ENCODE peak calls at places on chromosome 3, in six cellular contexts. One of them, this sample, is unnamed.

GRCh38 chr3:88059380-88060160 is 515 bp downstream of the ZNF654 start:
- DNase-seq in left lung: peak; percentile 33
- DNase-seq in K562: peak; percentile 18
- DNase-seq in colonic mucosa: peak; percentile 47
- DNase-seq in H9: no peak
- DNase-seq in HCT116: no peak
- DNase-seq in this sample: peak; percentile 24

GRCh38 chr3:114498779-114499370 is 205.0 kb downstream of the TIGIT start:
- DNase-seq in K562: peak; percentile 19
- DNase-seq in HCT116: peak; percentile 94
- DNase-seq in left lung: no peak
- DNase-seq in H9: no peak
- DNase-seq in colonic mucosa: no peak
- DNase-seq in this sample: no peak

GRCh38 chr3:175214210-175214609 is 355.1 kb downstream of the NAALADL2 start:
- DNase-seq in colonic mucosa: no peak
- DNase-seq in H9: no peak
- DNase-seq in HCT116: no peak
- DNase-seq in left lung: no peak
- DNase-seq in K562: no peak
- DNase-seq in this sample: no peak

GRCh38 chr3:164748626-164749025 is 329.7 kb downstream of the SI start:
- DNase-seq in left lung: no peak
- DNase-seq in colonic mucosa: no peak
- DNase-seq in K562: no peak
- DNase-seq in HCT116: no peak
- DNase-seq in H9: no peak
- DNase-seq in this sample: no peak

GRCh38 chr3:140203510-140203909 is 268.5 kb downstream of the CLSTN2 start:
- DNase-seq in HCT116: no peak
- DNase-seq in K562: no peak
- DNase-seq in colonic mucosa: no peak
- DNase-seq in left lung: no peak
- DNase-seq in H9: no peak
- DNase-seq in this sample: no peak

GRCh38 chr3:17079933-17080332 is 195.2 kb downstream of the PLCL2 start:
- DNase-seq in left lung: no peak
- DNase-seq in K562: no peak
- DNase-seq in colonic mucosa: no peak
- DNase-seq in HCT116: no peak
- DNase-seq in H9: no peak
- DNase-seq in this sample: no peak

GRCh38 chr3:111761309-111761795 is 97.7 kb upstream of the PHLDB2 start:
- DNase-seq in HCT116: no peak
- DNase-seq in left lung: no peak
- DNase-seq in K562: no peak
- DNase-seq in colonic mucosa: no peak
- DNase-seq in H9: no peak
- DNase-seq in this sample: no peak

GRCh38 chr3:14902719-14903118 is 44.7 kb upstream of the NR2C2 start:
- DNase-seq in HCT116: no peak
- DNase-seq in H9: no peak
- DNase-seq in K562: no peak
- DNase-seq in colonic mucosa: peak; percentile 47
- DNase-seq in left lung: no peak
- DNase-seq in this sample: peak; percentile 62

GRCh38 chr3:148379763-148380162 is 317.9 kb upstream of the AGTR1 start:
- DNase-seq in K562: no peak
- DNase-seq in H9: no peak
- DNase-seq in colonic mucosa: no peak
- DNase-seq in HCT116: peak; percentile 65
- DNase-seq in left lung: no peak
- DNase-seq in this sample: no peak

GRCh38 chr3:126266291-126266840 is 86.0 kb upstream of the ALDH1L1 start:
- DNase-seq in HCT116: no peak
- DNase-seq in left lung: no peak
- DNase-seq in K562: no peak
- DNase-seq in colonic mucosa: no peak
- DNase-seq in H9: no peak
- DNase-seq in this sample: peak; percentile 44

GRCh38 chr3:15768421-15769255 is 29.1 kb downstream of the ANKRD28 start:
- DNase-seq in HCT116: peak; percentile 89
- DNase-seq in K562: peak; percentile 21
- DNase-seq in left lung: peak; percentile 41
- DNase-seq in H9: no peak
- DNase-seq in colonic mucosa: no peak
- DNase-seq in this sample: no peak

GRCh38 chr3:49469037-49469875 is 811 bp upstream of the DAG1 start:
- DNase-seq in HCT116: no peak
- DNase-seq in H9: peak; percentile 88
- DNase-seq in left lung: peak; percentile 84
- DNase-seq in K562: peak; percentile 28
- DNase-seq in colonic mucosa: peak; percentile 69
- DNase-seq in this sample: peak; percentile 59

GRCh38 chr3:129576514-129577345 is 29.7 kb downstream of the PLXND1 start:
- DNase-seq in H9: no peak
- DNase-seq in HCT116: no peak
- DNase-seq in colonic mucosa: peak; percentile 65
- DNase-seq in K562: no peak
- DNase-seq in left lung: peak; percentile 71
- DNase-seq in this sample: no peak

DNA sequence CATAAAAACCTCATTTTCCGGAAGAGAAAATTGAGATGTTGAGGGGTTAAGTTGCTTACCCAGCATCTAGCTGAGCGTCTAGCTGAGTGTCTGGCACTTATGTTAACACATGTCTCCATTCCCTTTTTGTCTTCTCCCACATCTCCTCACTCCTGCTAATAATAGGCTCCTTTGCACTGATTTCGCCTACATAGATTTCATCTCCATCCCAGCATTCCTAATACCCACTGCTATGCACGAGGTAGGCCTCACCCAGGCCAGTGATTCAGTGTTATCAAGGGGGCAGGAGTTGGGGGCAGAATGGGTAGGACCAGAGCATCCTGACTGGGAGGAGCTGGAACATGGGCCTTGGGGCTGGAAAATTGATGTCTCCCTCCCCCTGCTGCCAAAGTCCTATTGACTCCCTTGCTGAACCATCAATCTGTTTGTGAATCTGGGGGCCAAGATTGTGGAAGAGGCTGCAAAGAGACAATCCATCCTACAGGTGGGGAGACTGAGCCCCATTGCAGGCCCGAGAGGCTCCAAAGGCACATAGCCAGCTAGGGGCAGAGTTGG is 8.0 kb upstream of the WNT7A start:
- DNase-seq in left lung: no peak
- DNase-seq in H9: no peak
- DNase-seq in HCT116: no peak
- DNase-seq in colonic mucosa: no peak
- DNase-seq in K562: no peak
- DNase-seq in this sample: no peak
- H3K4me1 ChIP-seq in left lung: no peaks in the 10 kb centered on the region
- H3K4me1 ChIP-seq in H9: no peaks in the 10 kb centered on the region
- H3K4me1 ChIP-seq in HCT116: peaks cover 12% of the 10 kb centered on the region
- H3K4me1 ChIP-seq in colonic mucosa: no peaks in the 10 kb centered on the region
- H3K4me1 ChIP-seq in K562: peaks cover 9% of the 10 kb centered on the region
- H3K4me1 ChIP-seq in this sample: no peaks in the 10 kb centered on the region

DNA sequence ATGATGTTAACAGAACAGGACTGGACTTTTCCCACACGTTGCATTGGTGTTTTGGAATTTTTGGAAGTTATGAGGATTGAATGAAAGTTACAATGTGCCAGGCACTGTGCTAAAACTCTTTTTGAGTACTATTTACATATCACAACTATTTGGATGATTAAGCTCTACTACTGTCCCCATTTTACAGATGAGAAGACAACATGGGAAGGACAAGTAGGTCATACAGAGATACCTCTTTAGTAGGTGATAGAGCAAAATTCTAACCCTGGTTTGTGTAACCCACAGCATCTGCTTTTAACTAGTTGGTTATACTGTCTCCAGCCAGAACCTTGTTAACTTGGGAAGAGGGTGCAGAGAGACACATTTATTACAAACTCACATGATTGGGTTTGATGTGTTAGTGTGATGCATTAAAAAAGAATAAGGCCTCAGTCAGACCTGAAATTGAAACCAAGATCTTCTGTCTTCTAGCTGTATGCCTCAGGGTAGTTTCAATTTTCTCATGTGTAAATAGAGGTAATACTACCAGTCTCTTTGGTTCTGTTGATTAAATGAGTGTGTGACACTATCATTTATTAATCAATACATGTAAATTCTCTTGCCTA is 1.4 kb downstream of the NDUFB4 start:
- DNase-seq in HCT116: no peak
- DNase-seq in H9: no peak
- DNase-seq in left lung: no peak
- DNase-seq in colonic mucosa: no peak
- DNase-seq in K562: no peak
- DNase-seq in this sample: no peak
- H3K27me3 ChIP-seq in HCT116: no peaks in the 10 kb centered on the region
- H3K27me3 ChIP-seq in H9: no peaks in the 10 kb centered on the region
- H3K27me3 ChIP-seq in left lung: no peaks in the 10 kb centered on the region
- H3K27me3 ChIP-seq in colonic mucosa: no peaks in the 10 kb centered on the region
- H3K27me3 ChIP-seq in K562: no peaks in the 10 kb centered on the region
- H3K27me3 ChIP-seq in this sample: no peaks in the 10 kb centered on the region

GRCh38 chr3:78872195-78872594 is 895.6 kb downstream of the ROBO1 start:
- DNase-seq in left lung: no peak
- DNase-seq in colonic mucosa: no peak
- DNase-seq in K562: no peak
- DNase-seq in H9: no peak
- DNase-seq in HCT116: no peak
- DNase-seq in this sample: no peak
- H3K4me1 ChIP-seq in left lung: no peaks in the 10 kb centered on the region
- H3K4me1 ChIP-seq in colonic mucosa: no peaks in the 10 kb centered on the region
- H3K4me1 ChIP-seq in K562: no peaks in the 10 kb centered on the region
- H3K4me1 ChIP-seq in H9: peaks cover 4% of the 10 kb centered on the region
- H3K4me1 ChIP-seq in HCT116: no peaks in the 10 kb centered on the region
- H3K4me1 ChIP-seq in this sample: no peaks in the 10 kb centered on the region

GRCh38 chr3:99639579-99639978 is 1.2 kb downstream of the COL8A1 start:
- DNase-seq in K562: no peak
- DNase-seq in H9: no peak
- DNase-seq in left lung: no peak
- DNase-seq in HCT116: no peak
- DNase-seq in colonic mucosa: no peak
- DNase-seq in this sample: no peak
- H3K27me3 ChIP-seq in K562: peaks cover 3% of the 10 kb centered on the region
- H3K27me3 ChIP-seq in H9: peaks cover 5% of the 10 kb centered on the region
- H3K27me3 ChIP-seq in left lung: peaks cover 44% of the 10 kb centered on the region
- H3K27me3 ChIP-seq in HCT116: peaks cover 99% of the 10 kb centered on the region
- H3K27me3 ChIP-seq in colonic mucosa: peaks cover 27% of the 10 kb centered on the region
- H3K27me3 ChIP-seq in this sample: peaks cover 7% of the 10 kb centered on the region

GRCh38 chr3:134325106-134325705 is 49.0 kb downstream of the AMOTL2 start:
- DNase-seq in K562: no peak
- DNase-seq in H9: peak; percentile 27
- DNase-seq in colonic mucosa: no peak
- DNase-seq in HCT116: no peak
- DNase-seq in left lung: no peak
- DNase-seq in this sample: no peak
- H3K4me1 ChIP-seq in K562: no peaks in the 10 kb centered on the region
- H3K4me1 ChIP-seq in H9: peaks cover 17% of the 10 kb centered on the region
- H3K4me1 ChIP-seq in colonic mucosa: no peaks in the 10 kb centered on the region
- H3K4me1 ChIP-seq in HCT116: peaks cover 64% of the 10 kb centered on the region
- H3K4me1 ChIP-seq in left lung: peaks cover 22% of the 10 kb centered on the region
- H3K4me1 ChIP-seq in this sample: no peaks in the 10 kb centered on the region

DNA sequence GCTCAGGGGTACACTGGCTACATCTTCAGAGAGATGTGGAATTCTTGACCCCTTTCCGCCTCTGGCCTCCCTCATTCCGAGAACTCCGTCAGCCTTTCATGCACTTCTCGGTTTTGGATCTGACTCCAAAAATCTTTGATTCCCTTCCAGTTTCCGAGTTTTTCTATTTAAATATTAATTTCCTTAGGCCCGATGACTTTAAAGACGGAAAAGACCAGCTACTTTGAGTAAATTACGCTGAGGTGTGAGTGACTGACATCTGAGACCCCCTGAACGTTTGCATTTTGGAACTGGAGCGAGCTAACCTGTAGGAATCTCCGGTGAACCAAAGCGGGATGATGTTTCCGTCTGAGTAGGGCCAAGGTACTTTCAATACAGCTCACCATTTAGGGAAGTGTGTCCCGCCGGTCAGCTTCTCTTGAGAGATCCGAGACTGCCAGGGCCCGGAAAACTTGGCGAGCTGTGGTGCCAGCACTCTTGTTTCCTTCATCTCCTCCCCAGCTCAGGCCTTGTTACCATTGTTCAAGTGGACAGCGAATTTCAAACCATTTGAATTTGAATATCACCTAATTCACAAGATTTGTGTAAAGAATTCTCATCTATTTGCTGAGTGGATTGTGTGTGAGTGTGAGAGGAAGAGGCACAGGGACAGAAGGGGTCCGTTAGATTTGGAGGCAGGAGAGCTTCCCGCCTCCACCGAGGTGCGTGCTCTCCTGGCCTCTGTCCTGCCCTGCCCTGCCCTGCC is 5.4 kb downstream of the SOX14 start:
- DNase-seq in HCT116: no peak
- DNase-seq in left lung: no peak
- DNase-seq in K562: no peak
- DNase-seq in H9: no peak
- DNase-seq in colonic mucosa: no peak
- DNase-seq in this sample: no peak
- H3K27me3 ChIP-seq in HCT116: peaks cover 38% of the 10 kb centered on the region
- H3K27me3 ChIP-seq in left lung: peaks cover 100% of the 10 kb centered on the region
- H3K27me3 ChIP-seq in K562: peaks cover 13% of the 10 kb centered on the region
- H3K27me3 ChIP-seq in H9: peaks cover 82% of the 10 kb centered on the region
- H3K27me3 ChIP-seq in colonic mucosa: peaks cover 87% of the 10 kb centered on the region
- H3K27me3 ChIP-seq in this sample: peaks cover 56% of the 10 kb centered on the region

DNA sequence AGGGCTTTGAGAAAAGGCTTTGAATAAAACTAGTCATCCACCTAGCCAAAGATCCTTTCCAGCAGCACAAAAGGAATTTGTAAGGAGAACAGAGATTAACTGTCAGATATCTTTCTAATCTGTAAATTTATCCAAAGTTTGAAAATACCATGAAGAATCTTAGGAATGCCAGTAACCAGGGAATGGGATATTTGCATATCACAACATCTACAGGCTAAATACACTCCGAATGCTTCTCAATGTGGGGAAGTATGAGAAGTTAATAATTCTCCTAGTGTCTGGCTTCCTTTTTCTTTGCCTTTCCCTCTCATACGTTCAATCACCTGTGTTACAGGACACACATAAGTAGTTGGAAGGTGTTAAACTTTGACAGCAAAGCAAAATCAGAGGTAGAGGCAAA is 7.8 kb downstream of the ANAPC13 start:
- DNase-seq in left lung: no peak
- DNase-seq in HCT116: no peak
- DNase-seq in K562: no peak
- DNase-seq in colonic mucosa: no peak
- DNase-seq in H9: no peak
- DNase-seq in this sample: no peak
- H3K4me1 ChIP-seq in left lung: peaks cover 7% of the 10 kb centered on the region
- H3K4me1 ChIP-seq in HCT116: peaks cover 8% of the 10 kb centered on the region
- H3K4me1 ChIP-seq in K562: no peaks in the 10 kb centered on the region
- H3K4me1 ChIP-seq in colonic mucosa: no peaks in the 10 kb centered on the region
- H3K4me1 ChIP-seq in H9: no peaks in the 10 kb centered on the region
- H3K4me1 ChIP-seq in this sample: no peaks in the 10 kb centered on the region

DNA sequence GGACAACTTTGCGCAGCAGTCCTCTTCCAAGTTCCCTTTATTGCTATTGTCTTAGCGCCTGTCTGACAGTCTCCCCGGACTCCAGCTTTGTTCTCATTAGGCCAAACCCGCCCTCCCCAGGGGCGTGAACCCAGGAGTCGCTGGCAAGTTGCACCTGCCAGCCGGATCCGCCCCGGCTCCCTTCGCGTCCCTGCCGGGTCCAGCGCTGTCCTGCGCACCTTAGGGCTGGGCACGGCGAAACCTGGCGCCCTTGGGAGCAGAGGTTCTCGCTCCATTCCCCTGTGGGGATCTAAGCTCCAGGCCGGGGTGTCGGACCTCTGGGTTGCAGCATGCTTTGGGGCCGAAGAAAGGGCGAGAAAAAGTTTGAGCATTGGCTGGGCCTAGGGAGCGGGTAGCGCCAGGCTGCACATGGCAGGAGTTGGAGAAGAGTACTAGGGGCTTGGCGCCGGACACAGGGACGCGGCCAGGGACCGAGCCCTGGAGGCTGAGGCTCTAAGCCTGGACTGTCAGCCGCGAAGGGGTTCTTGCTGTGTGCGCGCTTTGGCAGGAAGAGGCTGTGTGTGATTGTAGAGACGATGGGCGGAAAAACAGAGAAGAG is 335.1 kb upstream of the THRB start:
- DNase-seq in HCT116: no peak
- DNase-seq in left lung: peak; percentile 34
- DNase-seq in K562: no peak
- DNase-seq in H9: peak; percentile 45
- DNase-seq in colonic mucosa: peak; percentile 46
- DNase-seq in this sample: no peak
- H3K27me3 ChIP-seq in HCT116: peaks cover 8% of the 10 kb centered on the region
- H3K27me3 ChIP-seq in left lung: peaks cover 39% of the 10 kb centered on the region
- H3K27me3 ChIP-seq in K562: no peaks in the 10 kb centered on the region
- H3K27me3 ChIP-seq in H9: peaks cover 21% of the 10 kb centered on the region
- H3K27me3 ChIP-seq in colonic mucosa: peaks cover 9% of the 10 kb centered on the region
- H3K27me3 ChIP-seq in this sample: peaks cover 7% of the 10 kb centered on the region

This sample was measured in Peyer's patch.